ENCODE peak calls at places on chromosomes 12 and 14, in nine cellular contexts. One of them, this sample, is unnamed.

GRCh38 chr14:64673748-64674147 is 30.5 kb upstream of the PLEKHG3 start:
- DNase-seq in AG09319: no peak
- DNase-seq in NCI-H1105: no peak
- DNase-seq in pancreas: no peak
- DNase-seq in LoVo: no peak
- DNase-seq in HFFc6: no peak
- DNase-seq in PC-3: no peak
- DNase-seq in heart left ventricle: no peak
- DNase-seq in CD4-positive, alpha-beta T cell: no peak
- DNase-seq in this sample: no peak

GRCh38 chr12:102300824-102301461 is 103.3 kb upstream of the PMCH start:
- DNase-seq in AG09319: peak
- DNase-seq in NCI-H1105: no peak
- DNase-seq in pancreas: peak
- DNase-seq in LoVo: peak
- DNase-seq in HFFc6: peak
- DNase-seq in PC-3: peak
- DNase-seq in heart left ventricle: no peak
- DNase-seq in CD4-positive, alpha-beta T cell: no peak
- DNase-seq in this sample: no peak

GRCh38 chr12:11943919-11944318 is 126.8 kb upstream of the BCL2L14 start:
- DNase-seq in AG09319: no peak
- DNase-seq in NCI-H1105: peak
- DNase-seq in pancreas: no peak
- DNase-seq in LoVo: no peak
- DNase-seq in HFFc6: no peak
- DNase-seq in PC-3: no peak
- DNase-seq in heart left ventricle: no peak
- DNase-seq in CD4-positive, alpha-beta T cell: no peak
- DNase-seq in this sample: no peak

GRCh38 chr12:11836282-11836963 is 186.9 kb downstream of the ETV6 start:
- DNase-seq in AG09319: no peak
- DNase-seq in NCI-H1105: no peak
- DNase-seq in pancreas: no peak
- DNase-seq in LoVo: no peak
- DNase-seq in HFFc6: no peak
- DNase-seq in PC-3: no peak
- DNase-seq in heart left ventricle: peak
- DNase-seq in CD4-positive, alpha-beta T cell: no peak
- DNase-seq in this sample: no peak

GRCh38 chr14:22276913-22277816 is 311.9 kb downstream of the DAD1 start:
- DNase-seq in AG09319: no peak
- DNase-seq in NCI-H1105: no peak
- DNase-seq in pancreas: no peak
- DNase-seq in LoVo: peak
- DNase-seq in HFFc6: peak
- DNase-seq in PC-3: peak
- DNase-seq in heart left ventricle: no peak
- DNase-seq in CD4-positive, alpha-beta T cell: no peak
- DNase-seq in this sample: no peak

GRCh38 chr14:101961011-101961721 is 3.2 kb upstream of the DYNC1H1 start:
- DNase-seq in AG09319: peak
- DNase-seq in NCI-H1105: peak
- DNase-seq in pancreas: peak
- DNase-seq in LoVo: peak
- DNase-seq in HFFc6: peak
- DNase-seq in PC-3: peak
- DNase-seq in heart left ventricle: peak
- DNase-seq in CD4-positive, alpha-beta T cell: peak
- DNase-seq in this sample: peak

GRCh38 chr14:55752580-55753365 is 172.8 kb downstream of the KTN1 start:
- DNase-seq in AG09319: peak
- DNase-seq in NCI-H1105: peak
- DNase-seq in pancreas: peak
- DNase-seq in LoVo: peak
- DNase-seq in HFFc6: peak
- DNase-seq in PC-3: peak
- DNase-seq in heart left ventricle: no peak
- DNase-seq in CD4-positive, alpha-beta T cell: no peak
- DNase-seq in this sample: peak

GRCh38 chr12:65306603-65307501 is 28.4 kb downstream of the MSRB3 start:
- DNase-seq in AG09319: no peak
- DNase-seq in NCI-H1105: peak
- DNase-seq in pancreas: no peak
- DNase-seq in LoVo: peak
- DNase-seq in HFFc6: peak
- DNase-seq in PC-3: peak
- DNase-seq in heart left ventricle: peak
- DNase-seq in CD4-positive, alpha-beta T cell: no peak
- DNase-seq in this sample: peak

GRCh38 chr12:113180333-113180732 is 4.9 kb downstream of the DDX54 start:
- DNase-seq in AG09319: no peak
- DNase-seq in NCI-H1105: no peak
- DNase-seq in pancreas: no peak
- DNase-seq in LoVo: no peak
- DNase-seq in HFFc6: no peak
- DNase-seq in PC-3: no peak
- DNase-seq in heart left ventricle: no peak
- DNase-seq in CD4-positive, alpha-beta T cell: no peak
- DNase-seq in this sample: no peak

GRCh38 chr12:10186299-10186698 is 7.5 kb downstream of the TMEM52B start:
- DNase-seq in AG09319: no peak
- DNase-seq in NCI-H1105: no peak
- DNase-seq in pancreas: no peak
- DNase-seq in LoVo: no peak
- DNase-seq in HFFc6: no peak
- DNase-seq in PC-3: no peak
- DNase-seq in heart left ventricle: peak
- DNase-seq in CD4-positive, alpha-beta T cell: no peak
- DNase-seq in this sample: no peak

GRCh38 chr12:29253916-29254625 is 105.0 kb downstream of the FAR2 start:
- DNase-seq in AG09319: no peak
- DNase-seq in NCI-H1105: no peak
- DNase-seq in pancreas: no peak
- DNase-seq in LoVo: no peak
- DNase-seq in HFFc6: no peak
- DNase-seq in PC-3: no peak
- DNase-seq in heart left ventricle: no peak
- DNase-seq in CD4-positive, alpha-beta T cell: no peak
- DNase-seq in this sample: no peak

GRCh38 chr12:108107293-108107692 is 21.8 kb upstream of the WSCD2 start:
- DNase-seq in AG09319: no peak
- DNase-seq in NCI-H1105: no peak
- DNase-seq in pancreas: no peak
- DNase-seq in LoVo: no peak
- DNase-seq in HFFc6: no peak
- DNase-seq in PC-3: no peak
- DNase-seq in heart left ventricle: no peak
- DNase-seq in CD4-positive, alpha-beta T cell: no peak
- DNase-seq in this sample: no peak

GRCh38 chr12:89552376-89552775 is 26.5 kb upstream of the POC1B start:
- DNase-seq in AG09319: no peak
- DNase-seq in NCI-H1105: no peak
- DNase-seq in pancreas: no peak
- DNase-seq in LoVo: no peak
- DNase-seq in HFFc6: no peak
- DNase-seq in PC-3: peak
- DNase-seq in heart left ventricle: no peak
- DNase-seq in CD4-positive, alpha-beta T cell: no peak
- DNase-seq in this sample: no peak

GRCh38 chr12:104620761-104621531 is 164.2 kb downstream of the CHST11 start:
- DNase-seq in AG09319: no peak
- DNase-seq in NCI-H1105: no peak
- DNase-seq in pancreas: no peak
- DNase-seq in LoVo: no peak
- DNase-seq in HFFc6: no peak
- DNase-seq in PC-3: no peak
- DNase-seq in heart left ventricle: no peak
- DNase-seq in CD4-positive, alpha-beta T cell: no peak
- DNase-seq in this sample: no peak